ENCODE peak calls at places on chromosomes 3 and 15, in four cellular contexts. One of them, this sample, is unnamed.

GRCh38 chr15:40511093-40511471 is 40.3 kb downstream of the CHST14 start:
- DNase-seq in HS-27A: no peak
- DNase-seq in GM06990: peak
- DNase-seq in lower leg skin: no peak
- DNase-seq in this sample: no peak

GRCh38 chr15:65323071-65323511 is 18.6 kb downstream of the RNU5B-1 start:
- DNase-seq in HS-27A: no peak
- DNase-seq in GM06990: no peak
- DNase-seq in lower leg skin: no peak
- DNase-seq in this sample: no peak

GRCh38 chr3:64717872-64718613 is 30.2 kb upstream of the ADAMTS9 start:
- DNase-seq in HS-27A: no peak
- DNase-seq in GM06990: no peak
- DNase-seq in lower leg skin: no peak
- DNase-seq in this sample: no peak

GRCh38 chr15:49032601-49033145 is 13.6 kb downstream of the SECISBP2L start:
- DNase-seq in HS-27A: no peak
- DNase-seq in GM06990: no peak
- DNase-seq in lower leg skin: no peak
- DNase-seq in this sample: no peak

GRCh38 chr15:68063606-68064005 is 9.5 kb downstream of the PIAS1 start:
- DNase-seq in HS-27A: no peak
- DNase-seq in GM06990: no peak
- DNase-seq in lower leg skin: no peak
- DNase-seq in this sample: no peak

GRCh38 chr3:53074761-53075742 is 29.2 kb upstream of the SFMBT1 start:
- DNase-seq in HS-27A: no peak
- DNase-seq in GM06990: no peak
- DNase-seq in lower leg skin: no peak
- DNase-seq in this sample: no peak

GRCh38 chr3:55158345-55158744 is 230.5 kb upstream of the LRTM1 start:
- DNase-seq in HS-27A: no peak
- DNase-seq in GM06990: no peak
- DNase-seq in lower leg skin: no peak
- DNase-seq in this sample: no peak

GRCh38 chr15:86231864-86232801 is 152.5 kb downstream of the AGBL1 start:
- DNase-seq in HS-27A: no peak
- DNase-seq in GM06990: no peak
- DNase-seq in lower leg skin: no peak
- DNase-seq in this sample: no peak